ENCODE peak calls at places on chromosomes 12 and 14, in four cellular contexts. B, C, W and G are unnamed samples.

GRCh38 chr14:71620401-71620800 is 311.8 kb upstream of the RGS6 start:
- DNase-seq in B (no peak), C (no peak), W (no peak), G (no peak)

GRCh38 chr12:59715434-59715833 is 119.6 kb downstream of the SLC16A7 start:
- DNase-seq in B (no peak), C (no peak), W (no peak), G (no peak)

GRCh38 chr14:104676694-104677505 is 12.5 kb upstream of the INF2 start:
- DNase-seq in B (peak), C (no peak), W (no peak), G (no peak)

GRCh38 chr14:21090194-21090939 is 8.1 kb downstream of the ZNF219 start:
- DNase-seq in B (peak), C (no peak), W (no peak), G (peak)

GRCh38 chr14:26598672-26599131 is 869 bp upstream of the NOVA1 start:
- DNase-seq in B (no peak), C (no peak), W (no peak), G (peak)

GRCh38 chr14:21384494-21384851 is 654 bp upstream of the SUPT16H start:
- DNase-seq in B (no peak), C (no peak), W (no peak), G (no peak)

GRCh38 chr14:103436533-103436932 is 51.3 kb downstream of the MARK3 start:
- DNase-seq in B (no peak), C (no peak), W (no peak), G (no peak)

GRCh38 chr14:89892953-89893352 is 61.6 kb downstream of the EFCAB11 start:
- DNase-seq in B (no peak), C (no peak), W (no peak), G (no peak)

GRCh38 chr12:3920378-3921141 is 47.4 kb upstream of the PARP11 start:
- DNase-seq in B (no peak), C (no peak), W (no peak), G (no peak)

GRCh38 chr12:57985685-57986084 is 44.3 kb downstream of the ATP23 start:
- DNase-seq in B (no peak), C (no peak), W (no peak), G (no peak)

GRCh38 chr14:85534914-85535313 is 5.0 kb downstream of the FLRT2 start:
- DNase-seq in B (no peak), C (no peak), W (no peak), G (no peak)

GRCh38 chr12:52010692-52011601 is 4.2 kb downstream of the TAMALIN start:
- DNase-seq in B (no peak), C (peak), W (no peak), G (peak)

GRCh38 chr12:101824831-101825230 is 5.9 kb downstream of the GNPTAB start:
- DNase-seq in B (no peak), C (no peak), W (no peak), G (no peak)

GRCh38 chr12:101819467-101819866 is 11.3 kb downstream of the GNPTAB start:
- DNase-seq in B (no peak), C (no peak), W (no peak), G (no peak)

GRCh38 chr12:101826766-101827368 is 3.9 kb downstream of the GNPTAB start:
- DNase-seq in B (no peak), C (peak), W (no peak), G (no peak)

GRCh38 chr12:101823039-101823438 is 7.7 kb downstream of the GNPTAB start:
- DNase-seq in B (no peak), C (no peak), W (no peak), G (no peak)

DNA sequence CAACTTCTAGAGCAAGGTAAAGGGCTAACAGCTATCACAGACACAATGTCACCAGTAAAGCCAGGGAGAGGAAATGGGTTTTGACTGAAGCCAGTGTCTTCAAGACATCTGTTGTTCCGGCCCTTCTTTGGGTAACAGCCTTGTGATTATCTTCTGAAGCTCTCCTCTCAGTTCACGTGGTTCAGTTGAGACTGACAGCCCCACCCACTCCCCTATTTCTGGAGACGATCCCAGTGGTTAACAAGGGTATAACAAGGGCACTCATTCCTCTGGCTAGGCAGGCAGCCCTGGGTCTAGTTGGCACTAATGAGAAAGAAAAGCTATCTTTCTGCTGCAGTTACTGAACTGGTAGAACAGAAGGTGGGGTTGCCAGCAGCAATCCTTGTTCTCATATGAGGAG is 6.9 kb downstream of the GNPTAB start:
- DNase-seq in B (peak), C (peak), W (no peak), G (peak)
- TF ChIP-seq TEAD4 in B (no peak), C (no peak), W (no peak), G (no peak)

DNA sequence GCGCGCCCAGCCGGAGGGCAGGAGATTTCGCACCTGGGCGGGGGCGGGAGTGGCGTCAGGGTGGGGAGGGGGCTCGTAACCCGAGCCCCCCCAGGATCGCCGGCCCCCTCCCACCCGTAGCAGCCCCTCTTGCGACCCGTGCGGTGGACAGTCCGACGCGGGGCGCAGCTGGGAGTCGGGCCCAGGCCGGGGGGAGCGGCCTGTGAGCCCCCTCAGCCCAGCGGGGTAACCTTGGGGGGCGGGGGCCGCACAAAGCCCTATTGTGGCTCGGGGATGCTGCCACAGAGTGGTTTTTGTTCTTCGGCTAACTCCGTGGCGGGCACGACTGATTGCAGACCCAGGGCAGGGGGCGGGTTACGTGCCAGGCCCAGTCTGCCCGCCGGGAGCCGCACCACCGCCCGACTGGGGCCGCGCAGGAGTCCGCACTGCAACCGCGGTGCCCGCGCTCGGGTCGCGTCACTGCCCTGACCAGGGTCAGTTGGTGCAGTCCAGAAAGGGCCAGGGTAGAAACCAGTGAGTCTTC is 4.2 kb upstream of the AAAS start:
- DNase-seq in B (peak), C (no peak), W (no peak), G (peak)
- TF ChIP-seq TEAD4 in B (no peak), C (no peak), W (no peak), G (no peak)

DNA sequence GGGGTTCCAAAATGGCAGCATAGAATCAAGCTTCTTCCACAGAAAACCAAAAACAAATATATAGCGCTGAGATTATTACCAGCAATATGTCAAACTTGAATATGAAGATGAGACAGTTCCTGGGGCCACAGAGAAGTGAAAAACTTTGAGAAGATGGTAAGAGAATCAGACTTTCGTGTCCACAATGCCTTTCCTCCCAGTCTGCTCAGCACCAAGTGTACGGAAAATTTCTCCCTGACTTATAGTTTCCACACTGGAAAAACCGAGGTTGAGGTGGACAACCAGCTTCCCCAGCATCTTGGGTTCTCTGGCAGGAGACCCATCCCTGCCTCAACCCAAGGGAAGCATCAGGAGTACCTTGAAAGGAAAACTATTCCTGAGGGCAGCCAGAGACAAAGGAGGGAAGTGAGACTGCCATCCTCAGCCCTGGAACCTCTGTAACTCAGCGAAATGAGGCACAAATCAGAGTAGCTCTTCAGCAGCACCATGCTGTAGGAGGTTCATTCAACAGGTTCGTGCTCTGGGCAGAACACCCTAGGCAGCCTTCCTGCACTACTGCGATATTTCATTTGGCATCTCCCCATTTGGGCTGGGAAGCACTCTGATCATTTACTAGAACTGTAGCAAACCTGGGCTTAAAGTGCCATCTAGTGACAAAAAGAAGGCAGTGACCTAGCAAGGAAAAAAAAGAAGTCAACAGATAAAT is 52.4 kb upstream of the CAPRIN2 start:
- DNase-seq in B (peak), C (peak), W (no peak), G (peak)
- TF ChIP-seq TEAD4 in B (no peak), C (no peak), W (no peak), G (no peak)

GRCh38 chr12:124527861-124528561 is 39.4 kb downstream of the NCOR2 start:
- DNase-seq in B (no peak), C (no peak), W (no peak), G (no peak)
- TF ChIP-seq TEAD4 in B (no peak), C (no peak), W (no peak), G (no peak)